ENCODE peak calls at places on chromosomes 16 and 17, in nine cellular contexts. I is fibroblast of gingiva; E is C1 segment of cervical spinal cord; G is Kasumi-1; W is HTR-8/SVneo; A is activated CD8-positive, alpha-beta memory T cell treated with anti-CD3 and anti-CD28 coated beads for 4 hours; L is coronary artery; O is SJCRH30; D is activated CD4-positive, CD25-positive, alpha-beta regulatory T cell. T is an unnamed sample.
A peak's percentile ranks its signal among the peaks of the same experiment; 100 is the strongest.

GRCh38 chr17:49523706-49524472 is 28.8 kb downstream of the NGFR start:
- DNase-seq in I (no peak), E (peak; percentile 43), G (no peak), W (no peak), A (no peak), L (peak; percentile 64), O (peak; percentile 50), D (no peak), T (peak; percentile 71)

GRCh38 chr17:10772425-10773380 is 31.2 kb downstream of the TMEM238L start:
- DNase-seq in I (no peak), E (no peak), G (peak; percentile 27), W (no peak), A (no peak), L (no peak), O (peak; percentile 65), D (no peak), T (peak; percentile 72)

GRCh38 chr17:13952252-13952721 is 117.0 kb upstream of the COX10 start:
- DNase-seq in I (no peak), E (no peak), G (no peak), W (no peak), A (no peak), L (no peak), O (peak; percentile 47), D (no peak), T (no peak)

GRCh38 chr17:32960815-32961214 is 30.8 kb upstream of the SPACA3 start:
- DNase-seq in I (no peak), E (no peak), G (no peak), W (no peak), A (no peak), L (no peak), O (no peak), D (no peak), T (no peak)

GRCh38 chr17:75799402-75799801 is 14.8 kb downstream of the UNK start:
- DNase-seq in I (no peak), E (no peak), G (no peak), W (no peak), A (no peak), L (no peak), O (no peak), D (no peak), T (no peak)

GRCh38 chr17:40490289-40490853 is 11.1 kb downstream of the TNS4 start:
- DNase-seq in I (peak; percentile 71), E (peak; percentile 92), G (no peak), W (no peak), A (no peak), L (no peak), O (peak; percentile 42), D (no peak), T (peak; percentile 51)

GRCh38 chr17:8221663-8222379 is 11.4 kb upstream of the AURKB start:
- DNase-seq in I (peak; percentile 89), E (peak; percentile 91), G (peak; percentile 29), W (peak; percentile 79), A (peak; percentile 78), L (peak; percentile 91), O (peak; percentile 90), D (peak; percentile 85), T (peak; percentile 94)

GRCh38 chr16:85420501-85421337 is 192.4 kb upstream of the GSE1 start:
- DNase-seq in I (no peak), E (no peak), G (peak; percentile 37), W (peak; percentile 73), A (peak; percentile 47), L (no peak), O (peak; percentile 72), D (peak; percentile 61), T (peak; percentile 79)

GRCh38 chr17:73720187-73720834 is 76.1 kb upstream of the SDK2 start:
- DNase-seq in I (no peak), E (no peak), G (no peak), W (no peak), A (no peak), L (no peak), O (peak; percentile 89), D (no peak), T (peak; percentile 58)

GRCh38 chr17:8393470-8394231 is 4.0 kb downstream of the RNF222 start:
- DNase-seq in I (no peak), E (no peak), G (no peak), W (no peak), A (no peak), L (no peak), O (no peak), D (no peak), T (peak; percentile 72)

GRCh38 chr17:36851230-36851629 is 86.0 kb upstream of the LHX1 start:
- DNase-seq in I (no peak), E (no peak), G (no peak), W (peak; percentile 72), A (no peak), L (no peak), O (no peak), D (no peak), T (no peak)

GRCh38 chr17:40903129-40903847 is 18.2 kb upstream of the KRT20 start:
- DNase-seq in I (no peak), E (no peak), G (no peak), W (peak; percentile 54), A (no peak), L (no peak), O (no peak), D (no peak), T (peak; percentile 9)

GRCh38 chr17:73759324-73760185 is 115.3 kb upstream of the SDK2 start:
- DNase-seq in I (no peak), E (no peak), G (no peak), W (no peak), A (no peak), L (no peak), O (peak; percentile 66), D (no peak), T (no peak)

GRCh38 chr16:81843243-81843582 is 64.1 kb downstream of the PLCG2 start:
- DNase-seq in I (no peak), E (no peak), G (no peak), W (no peak), A (no peak), L (no peak), O (no peak), D (no peak), T (no peak)

GRCh38 chr17:18203308-18203707 is 19.7 kb downstream of the ALKBH5 start:
- DNase-seq in I (no peak), E (no peak), G (no peak), W (no peak), A (no peak), L (no peak), O (no peak), D (no peak), T (no peak)

GRCh38 chr17:59506907-59507726 is 58.3 kb upstream of the DHX40 start:
- DNase-seq in I (peak; percentile 54), E (no peak), G (no peak), W (no peak), A (no peak), L (no peak), O (no peak), D (no peak), T (no peak)

GRCh38 chr16:24986512-24987303 is 28.5 kb downstream of the ARHGAP17 start:
- DNase-seq in I (peak; percentile 88), E (no peak), G (no peak), W (no peak), A (no peak), L (peak; percentile 75), O (peak; percentile 32), D (no peak), T (no peak)

GRCh38 chr16:30526137-30526822 is at the start of gene ZNF768:
- DNase-seq in I (no peak), E (peak; percentile 72), G (peak; percentile 25), W (peak; percentile 40), A (peak; percentile 13), L (no peak), O (peak; percentile 56), D (no peak), T (no peak)

GRCh38 chr17:81479175-81479574 is 33.4 kb downstream of the ACTG1 start:
- DNase-seq in I (no peak), E (no peak), G (no peak), W (no peak), A (no peak), L (no peak), O (peak; percentile 87), D (no peak), T (no peak)

GRCh38 chr17:73541111-73541510 is 103.1 kb downstream of the SDK2 start:
- DNase-seq in I (no peak), E (no peak), G (no peak), W (no peak), A (no peak), L (no peak), O (peak; percentile 33), D (no peak), T (no peak)

GRCh38 chr17:44831270-44831770 is 1.2 kb upstream of the GJC1 start:
- DNase-seq in I (no peak), E (no peak), G (no peak), W (no peak), A (no peak), L (no peak), O (no peak), D (no peak), T (no peak)

GRCh38 chr17:59002848-59003247 is 103.8 kb downstream of the TRIM37 start:
- DNase-seq in I (no peak), E (no peak), G (no peak), W (no peak), A (no peak), L (no peak), O (no peak), D (no peak), T (no peak)

GRCh38 chr17:65783845-65784334 is 222.4 kb upstream of the AXIN2 start:
- DNase-seq in I (peak; percentile 81), E (no peak), G (no peak), W (peak; percentile 24), A (no peak), L (no peak), O (no peak), D (no peak), T (no peak)

GRCh38 chr16:27991876-27992275 is 71.6 kb downstream of the GSG1L start:
- DNase-seq in I (no peak), E (no peak), G (no peak), W (no peak), A (no peak), L (peak; percentile 21), O (no peak), D (no peak), T (no peak)

T was measured in activated CD8-positive, alpha-beta T cell treated with anti-CD3 and anti-CD28 coated beads for 36 hours.